ENCODE peak calls at places on chromosomes 3 and 15, in nine cellular contexts. N is GM12878, G is astrocyte of the spinal cord, Q is sigmoid colon, L is heart left ventricle, F is vagina, E is Peyer's patch, V is cardiac fibroblast, T is coronary artery. H is an unnamed sample.
A peak's percentile ranks its signal among the peaks of the same experiment; 100 is the strongest.

GRCh38 chr3:14203521-14204079 is 25.0 kb downstream of the LSM3 start:
- DNase-seq in N (no peak), G (peak; percentile 81), Q (peak; percentile 83), L (no peak), F (no peak), E (no peak), V (peak; percentile 88), T (no peak), H (peak; percentile 43)

GRCh38 chr15:70100495-70101331 is 3.0 kb upstream of the TLE3 start:
- DNase-seq in N (no peak), G (peak; percentile 39), Q (peak; percentile 85), L (peak; percentile 84), F (no peak), E (peak; percentile 76), V (peak; percentile 48), T (peak; percentile 82), H (no peak)

GRCh38 chr3:117193390-117193789 is 483.8 kb downstream of the TUSC7 start:
- DNase-seq in N (no peak), G (no peak), Q (no peak), L (no peak), F (no peak), E (no peak), V (peak; percentile 10), T (no peak), H (no peak)

GRCh38 chr3:55511895-55512585 is 24.9 kb upstream of the WNT5A start:
- DNase-seq in N (no peak), G (peak; percentile 70), Q (no peak), L (no peak), F (no peak), E (no peak), V (peak; percentile 65), T (no peak), H (no peak)

GRCh38 chr3:29511701-29512100 is 230.8 kb downstream of the RBMS3 start:
- DNase-seq in N (no peak), G (no peak), Q (no peak), L (no peak), F (no peak), E (no peak), V (no peak), T (no peak), H (no peak)

GRCh38 chr3:62028236-62028635 is 345.1 kb downstream of the FEZF2 start:
- DNase-seq in N (no peak), G (no peak), Q (no peak), L (no peak), F (no peak), E (no peak), V (no peak), T (no peak), H (no peak)

GRCh38 chr15:80946576-80946975 is 43.0 kb downstream of the MESD start:
- DNase-seq in N (no peak), G (no peak), Q (no peak), L (no peak), F (no peak), E (no peak), V (no peak), T (peak; percentile 36), H (no peak)

GRCh38 chr3:110995461-110996226 is 76.0 kb upstream of the NECTIN3 start:
- DNase-seq in N (no peak), G (peak; percentile 47), Q (no peak), L (no peak), F (no peak), E (no peak), V (peak; percentile 75), T (no peak), H (no peak)

GRCh38 chr3:126528800-126529541 is 5.0 kb downstream of the CHST13 start:
- DNase-seq in N (no peak), G (no peak), Q (peak; percentile 62), L (peak; percentile 66), F (no peak), E (peak; percentile 42), V (peak; percentile 5), T (no peak), H (no peak)

GRCh38 chr3:84961492-84962255 is 2.9 kb downstream of the CADM2 start:
- DNase-seq in N (no peak), G (no peak), Q (no peak), L (no peak), F (no peak), E (no peak), V (no peak), T (no peak), H (no peak)

DNA sequence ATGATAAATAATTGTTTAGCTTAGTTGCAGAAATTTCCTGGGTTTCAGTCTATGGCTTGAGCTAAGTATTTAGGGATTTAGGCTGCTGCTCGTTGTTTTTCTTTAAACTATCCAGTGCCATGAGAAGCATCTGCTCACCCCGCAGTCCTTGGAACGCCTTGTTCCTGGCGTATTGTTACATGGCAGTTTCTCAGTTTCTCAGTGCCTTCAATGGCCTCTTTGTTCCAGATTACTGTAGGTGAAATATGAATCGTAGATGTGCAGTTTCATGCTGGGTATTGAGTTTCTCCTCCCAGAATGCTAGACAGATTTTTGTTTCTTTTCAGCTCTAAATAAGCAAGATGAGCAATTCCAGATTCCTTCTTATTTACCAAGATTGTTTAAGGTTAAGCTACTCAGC is 269.5 kb upstream of the GBE1 start:
- DNase-seq in N (no peak), G (peak; percentile 6), Q (no peak), L (no peak), F (no peak), E (no peak), V (no peak), T (no peak), H (no peak)
- H3K4me3 ChIP-seq in N (no peak overlapping the region), G (no peak overlapping the region), Q (no peak overlapping the region), L (no peak overlapping the region), F (no peak overlapping the region), E (no peak overlapping the region), V (no peak overlapping the region), T (no peak overlapping the region), H (no peak overlapping the region)

GRCh38 chr15:75202251-75203016 is 752 bp downstream of the C15orf39 start:
- DNase-seq in N (no peak), G (peak; percentile 59), Q (peak; percentile 91), L (peak; percentile 91), F (no peak), E (peak; percentile 88), V (peak; percentile 75), T (peak; percentile 86), H (peak; percentile 73)
- TF ChIP-seq CTCF in N (no peak), G (no peak), Q (peak; percentile 4), L (peak; percentile 14), F (peak; percentile 16), E (no peak), V (no peak), T (no peak), H (peak; percentile 18)

DNA sequence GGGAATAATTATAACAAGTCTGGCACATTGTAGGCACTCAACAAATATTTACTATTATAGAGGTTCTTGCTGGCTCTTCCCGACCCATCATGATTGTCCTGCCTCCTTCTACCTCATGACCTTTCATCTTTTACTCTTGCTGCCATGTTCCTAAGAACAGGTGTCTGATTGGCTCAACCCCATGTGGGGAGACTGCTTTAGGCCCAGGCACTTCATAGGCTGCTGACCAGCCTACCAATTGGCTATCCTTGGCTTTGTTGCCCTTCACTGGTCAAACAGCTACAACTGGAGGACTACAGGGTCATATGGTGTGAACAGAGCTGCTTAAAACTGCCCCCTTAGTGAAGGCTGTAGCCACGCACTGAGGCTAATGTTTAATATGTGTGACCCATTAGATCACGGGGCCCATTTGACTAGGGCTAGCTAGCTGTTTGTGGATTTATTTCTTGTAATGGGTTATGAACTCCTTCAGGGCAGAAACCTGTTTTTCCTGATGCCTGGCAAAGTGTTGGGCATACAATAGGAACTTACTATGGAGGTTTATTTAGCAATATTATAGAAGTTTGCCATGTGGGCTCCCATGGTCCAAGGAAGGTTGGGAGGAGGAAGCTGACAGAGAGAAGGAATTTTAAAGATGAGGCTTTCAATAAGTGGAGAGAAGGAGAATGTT is 239.9 kb upstream of the TBC1D5 start:
- DNase-seq in N (no peak), G (no peak), Q (no peak), L (no peak), F (no peak), E (no peak), V (no peak), T (no peak), H (no peak)
- H3K4me3 ChIP-seq in N (no peak overlapping the region), G (no peak overlapping the region), Q (no peak overlapping the region), L (no peak overlapping the region), F (no peak overlapping the region), E (no peak overlapping the region), V (no peak overlapping the region), T (no peak overlapping the region), H (no peak overlapping the region)

GRCh38 chr3:34973586-34973985 is 665.7 kb upstream of the ARPP21 start:
- DNase-seq in N (no peak), G (no peak), Q (no peak), L (no peak), F (no peak), E (no peak), V (no peak), T (no peak), H (no peak)

DNA sequence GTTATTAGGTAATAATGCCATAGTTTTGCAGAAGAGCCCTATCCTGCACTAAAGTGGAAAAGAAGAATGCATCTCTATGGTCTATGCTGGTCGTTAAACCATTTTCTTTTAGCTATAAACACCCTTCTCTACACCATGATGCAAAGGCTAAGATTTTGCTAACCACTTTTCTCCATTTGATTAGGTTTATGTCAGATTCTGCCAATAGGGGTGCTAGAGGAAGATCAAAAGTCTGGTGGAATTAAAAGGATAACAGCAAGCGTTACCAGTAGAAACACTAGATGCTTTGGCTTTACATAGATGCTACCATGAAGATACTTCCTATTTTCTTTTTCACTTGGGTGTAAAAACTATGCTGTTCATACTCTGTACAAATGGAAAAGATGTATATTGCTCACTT is 669.8 kb upstream of the ARPP21 start:
- DNase-seq in N (no peak), G (no peak), Q (no peak), L (no peak), F (no peak), E (no peak), V (no peak), T (no peak), H (no peak)
- TF ChIP-seq CTCF in N (no peak), G (no peak), Q (no peak), L (no peak), F (no peak), E (no peak), V (no peak), T (no peak), H (no peak)

DNA sequence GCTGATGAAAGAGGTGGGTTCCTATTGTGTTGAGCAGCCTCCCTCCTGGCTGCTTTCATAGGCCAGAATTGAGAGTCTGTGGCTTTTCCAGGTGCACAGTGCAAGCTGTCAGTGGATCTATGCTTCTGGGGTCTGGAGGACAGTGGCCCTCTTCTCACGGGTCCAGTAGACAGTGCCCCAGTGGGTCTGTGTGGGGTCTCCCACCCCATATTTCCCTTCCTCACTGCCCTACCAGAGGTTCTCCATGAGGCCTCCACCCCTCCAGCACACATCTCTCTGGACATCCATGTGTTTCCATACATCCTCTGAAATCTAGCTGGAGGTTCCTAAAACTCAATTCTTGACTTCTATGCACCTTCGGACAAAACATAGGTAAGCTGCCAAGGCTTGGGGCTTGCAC is 201.2 kb downstream of the FAM43A start:
- DNase-seq in N (no peak), G (no peak), Q (no peak), L (no peak), F (peak; percentile 54), E (no peak), V (no peak), T (no peak), H (no peak)
- H3K4me3 ChIP-seq in N (no peak overlapping the region), G (no peak overlapping the region), Q (no peak overlapping the region), L (no peak overlapping the region), F (no peak overlapping the region), E (no peak overlapping the region), V (no peak overlapping the region), T (no peak overlapping the region), H (no peak overlapping the region)

H was measured in GM12864.